ENCODE peak calls at places on chromosomes 7 and 10, in five cellular contexts. Z, J, L, I and M are unnamed samples.

GRCh38 chr10:3764626-3765375 is 20.2 kb downstream of the KLF6 start:
- DNase-seq in I (no peak), L (no peak), Z (no peak), J (no peak), M (no peak)

GRCh38 chr10:1434912-1435692 is 302.2 kb downstream of the ADARB2 start:
- DNase-seq in I (no peak), Z (no peak), L (no peak), J (no peak), M (no peak)

GRCh38 chr7:16504019-16504418 is 22.6 kb upstream of the LRRC72 start:
- DNase-seq in Z (no peak), J (no peak), L (peak), I (no peak), M (no peak)

GRCh38 chr10:15419279-15419874 is 48.3 kb upstream of the FAM171A1 start:
- DNase-seq in L (peak), Z (peak), I (no peak), J (no peak), M (peak)

GRCh38 chr7:142889825-142890224 is 4.3 kb upstream of the TRPV6 start:
- DNase-seq in Z (peak), L (no peak), J (no peak), I (no peak), M (no peak)

GRCh38 chr7:151835636-151836035 is 41.3 kb downstream of the PRKAG2 start:
- DNase-seq in L (no peak), I (no peak), J (no peak), Z (no peak), M (no peak)

GRCh38 chr7:153835104-153835503 is 217.1 kb upstream of the DPP6 start:
- DNase-seq in J (no peak), I (no peak), Z (peak), L (no peak), M (no peak)

GRCh38 chr10:52276982-52277381 is 37.1 kb upstream of the DKK1 start:
- DNase-seq in J (no peak), L (no peak), I (no peak), Z (no peak), M (no peak)

GRCh38 chr10:97849491-97850402 is at the start of gene GOLGA7B:
- DNase-seq in Z (no peak), L (peak), I (peak), J (peak), M (peak)

GRCh38 chr10:121860810-121861209 is 67.0 kb downstream of the ATE1 start:
- DNase-seq in Z (no peak), L (no peak), I (no peak), J (no peak), M (no peak)

GRCh38 chr7:28787116-28787515 is 171.0 kb downstream of the TRIL start:
- DNase-seq in Z (no peak), L (no peak), I (no peak), J (no peak), M (no peak)

GRCh38 chr10:67837519-67838314 is at the start of gene DNAJC12:
- DNase-seq in J (no peak), Z (peak), L (peak), I (no peak), M (peak)

GRCh38 chr10:60042262-60042661 is 135.9 kb upstream of the CCDC6 start:
- DNase-seq in I (no peak), Z (no peak), J (no peak), L (no peak), M (no peak)

GRCh38 chr7:97145068-97145467 is 27.6 kb downstream of the SDHAF3 start:
- DNase-seq in L (peak), J (no peak), Z (peak), I (no peak), M (no peak)